ENCODE peak calls at places on chromosomes 16 and 17, in five cellular contexts. A is body of pancreas, B is AG09309, Y is tibial artery, J is WTC11. M is an unnamed sample.

GRCh38 chr17:80163315-80163714 is 6.5 kb upstream of the CARD14 start:
- DNase-seq in A (no peak), Y (no peak), B (no peak), J (no peak), M (no peak)

GRCh38 chr17:57281887-57282653 is 25.7 kb downstream of the MSI2 start:
- DNase-seq in Y (no peak), B (no peak), A (no peak), J (no peak), M (no peak)

GRCh38 chr17:54172654-54173316 is 350.1 kb downstream of the KIF2B start:
- DNase-seq in A (peak), J (peak), Y (no peak), B (no peak), M (no peak)

GRCh38 chr16:31333686-31334649 is 21.0 kb upstream of the ITGAX start:
- DNase-seq in B (no peak), Y (no peak), J (peak), A (peak), M (peak)

GRCh38 chr16:49801290-49801689 is 54.6 kb downstream of the ZNF423 start:
- DNase-seq in B (no peak), J (no peak), Y (no peak), A (no peak), M (no peak)

GRCh38 chr17:44128383-44128782 is 4.9 kb upstream of the HDAC5 start:
- DNase-seq in B (no peak), A (no peak), Y (no peak), J (no peak), M (no peak)

GRCh38 chr17:38730526-38731379 is 612 bp downstream of the CISD3 start:
- DNase-seq in B (no peak), J (peak), Y (peak), A (peak), M (no peak)

GRCh38 chr16:48409839-48410610 is 24.8 kb upstream of the SIAH1 start:
- DNase-seq in B (peak), J (no peak), A (peak), Y (no peak), M (no peak)

GRCh38 chr17:41965694-41966375 is 760 bp upstream of the CNP start:
- DNase-seq in Y (peak), J (peak), A (peak), B (no peak), M (peak)

GRCh38 chr16:27531186-27531585 is 18.5 kb downstream of the GTF3C1 start:
- DNase-seq in A (no peak), J (no peak), B (no peak), Y (no peak), M (no peak)

GRCh38 chr17:10772425-10773380 is 31.2 kb downstream of the TMEM238L start:
- DNase-seq in Y (no peak), B (no peak), J (peak), A (peak), M (no peak)

GRCh38 chr16:27223701-27224100 is 20.4 kb downstream of the KDM8 start:
- DNase-seq in J (no peak), B (no peak), Y (no peak), A (no peak), M (no peak)

GRCh38 chr16:19071811-19072777 is 4.7 kb downstream of the COQ7 start:
- DNase-seq in B (peak), J (peak), Y (no peak), A (peak), M (peak)

GRCh38 chr16:71439531-71439930 is 2.3 kb downstream of the TLE7 start:
- DNase-seq in Y (no peak), J (no peak), A (no peak), B (no peak), M (no peak)

GRCh38 chr17:20920813-20921199 is 122.0 kb downstream of the USP22 start:
- DNase-seq in A (no peak), Y (no peak), B (no peak), J (no peak), M (no peak)

GRCh38 chr17:57993471-57994365 is 5.7 kb upstream of the VEZF1 start:
- DNase-seq in Y (no peak), J (no peak), B (no peak), A (no peak), M (no peak)

GRCh38 chr16:69190598-69190997 is 3.6 kb downstream of the SNTB2 start:
- DNase-seq in B (no peak), J (no peak), A (no peak), Y (no peak), M (no peak)

GRCh38 chr16:35319536-35320192 is 1860.3 kb downstream of the TP53TG3F start:
- DNase-seq in J (no peak), Y (no peak), A (no peak), B (no peak), M (no peak)

GRCh38 chr17:33390479-33391027 is 97.5 kb upstream of the ASIC2 start:
- DNase-seq in Y (no peak), A (peak), B (no peak), J (no peak), M (no peak)

GRCh38 chr17:82350182-82351030 is 8.6 kb upstream of the TEX19 start:
- DNase-seq in J (peak), Y (no peak), A (no peak), B (no peak), M (peak)

GRCh38 chr16:24635900-24636610 is 93.4 kb upstream of the TNRC6A start:
- DNase-seq in Y (peak), B (peak), J (no peak), A (peak), M (no peak)

GRCh38 chr16:10868562-10869469 is 8.2 kb upstream of the CIITA start:
- DNase-seq in B (no peak), A (peak), Y (peak), J (no peak), M (peak)

GRCh38 chr17:14197582-14197981 is 39.1 kb downstream of the CDRT15 start:
- DNase-seq in Y (no peak), B (no peak), A (no peak), J (no peak), M (no peak)

GRCh38 chr17:79940381-79941087 is 95.1 kb downstream of the TBC1D16 start:
- DNase-seq in J (peak), A (no peak), B (no peak), Y (peak), M (no peak)

GRCh38 chr17:80618304-80618703 is 73.7 kb downstream of the RPTOR start:
- DNase-seq in Y (no peak), J (no peak), A (no peak), B (no peak), M (no peak)

GRCh38 chr16:57666353-57667068 is 1.6 kb upstream of the ADGRG3 start:
- DNase-seq in J (no peak), B (no peak), A (no peak), Y (no peak), M (no peak)

GRCh38 chr16:57668630-57669475 is 747 bp downstream of the ADGRG3 start:
- DNase-seq in B (no peak), Y (no peak), A (no peak), J (no peak), M (no peak)

GRCh38 chr16:57668259-57668563 is at the start of gene ADGRG3:
- DNase-seq in A (no peak), J (no peak), Y (no peak), B (no peak), M (no peak)

GRCh38 chr16:57667069-57667525 is 1.0 kb upstream of the ADGRG3 start:
- DNase-seq in B (no peak), J (no peak), A (no peak), Y (no peak), M (no peak)

DNA sequence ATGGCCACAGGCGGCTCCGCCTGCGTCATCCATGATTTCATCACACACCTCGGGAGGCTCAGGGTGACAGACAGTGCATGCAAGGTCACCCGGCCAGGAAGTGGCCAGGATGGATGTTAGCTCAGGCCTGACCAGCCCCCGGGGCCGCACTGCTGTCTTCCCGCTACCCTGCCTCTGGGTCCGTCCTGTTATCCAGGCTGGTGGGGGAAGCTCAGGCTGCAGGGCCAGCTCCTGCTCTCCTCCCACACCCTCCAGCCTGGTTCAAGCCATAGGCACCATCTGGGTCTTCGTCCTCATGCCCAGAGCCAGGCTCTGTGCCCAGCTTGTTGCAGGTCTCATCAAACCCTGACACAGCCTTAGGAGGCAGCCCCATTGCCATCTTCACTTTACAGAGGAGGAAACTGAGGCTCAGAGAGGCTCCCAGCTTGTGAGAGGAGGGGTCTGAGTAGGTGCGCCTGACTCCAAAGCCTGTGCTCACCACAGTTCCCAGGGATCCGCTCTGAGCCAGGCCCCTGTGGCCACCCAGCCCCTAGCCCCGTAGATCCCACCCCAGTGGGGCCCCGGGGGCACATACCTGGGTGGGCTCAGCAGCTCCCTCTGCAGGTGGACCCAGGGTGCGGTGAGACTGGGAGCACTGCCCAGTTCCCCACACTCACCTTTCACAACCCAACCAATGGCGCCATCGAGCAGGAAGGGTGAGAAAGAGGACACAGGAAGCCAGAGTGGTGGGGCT is 414 bp upstream of the ADGRG3 start:
- DNase-seq in A (peak), Y (no peak), J (peak), B (no peak), M (no peak)
- TF ChIP-seq CTCF in A (no peak), Y (no peak), J (peak), B (no peak), M (peak)

DNA sequence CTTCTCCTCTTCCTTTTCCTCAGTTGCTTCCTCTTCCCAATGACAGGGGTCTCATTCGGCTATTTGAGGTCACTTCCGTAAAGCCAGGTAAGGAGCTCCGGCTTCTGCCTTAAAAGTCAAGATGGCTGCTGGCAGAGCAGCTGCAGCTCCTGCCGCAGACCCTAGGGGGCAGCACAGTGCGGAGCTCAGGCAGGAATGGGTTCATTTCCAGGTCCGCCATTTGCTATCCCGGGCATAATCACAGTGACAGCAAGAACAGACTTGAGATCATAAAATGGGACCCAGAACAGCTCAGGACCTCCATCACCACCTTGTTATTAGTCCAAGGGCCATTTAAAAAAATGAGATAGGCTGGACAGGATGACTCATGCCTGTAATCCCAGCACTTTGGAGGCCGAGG is 199.5 kb downstream of the ZNF18 start:
- DNase-seq in J (peak), Y (no peak), B (no peak), A (no peak), M (no peak)
- TF ChIP-seq CTCF in J (no peak), Y (no peak), B (no peak), A (no peak), M (no peak)

GRCh38 chr17:73284906-73285602 is 23.4 kb upstream of the CPSF4L start:
- DNase-seq in J (no peak), A (no peak), B (no peak), Y (no peak), M (no peak)

GRCh38 chr17:73286863-73287296 is 24.9 kb downstream of the CDC42EP4 start:
- DNase-seq in A (peak), B (no peak), Y (peak), J (no peak), M (no peak)

GRCh38 chr17:73284339-73284738 is 22.7 kb upstream of the CPSF4L start:
- DNase-seq in A (no peak), J (no peak), B (no peak), Y (no peak), M (no peak)

GRCh38 chr17:73285916-73286862 is 24.5 kb upstream of the CPSF4L start:
- DNase-seq in A (no peak), B (no peak), Y (no peak), J (no peak), M (no peak)

GRCh38 chr17:73285603-73285908 is 23.9 kb upstream of the CPSF4L start:
- DNase-seq in J (no peak), Y (no peak), A (no peak), B (no peak), M (no peak)
- TF ChIP-seq CTCF in J (no peak), Y (no peak), A (no peak), B (no peak), M (no peak)

DNA sequence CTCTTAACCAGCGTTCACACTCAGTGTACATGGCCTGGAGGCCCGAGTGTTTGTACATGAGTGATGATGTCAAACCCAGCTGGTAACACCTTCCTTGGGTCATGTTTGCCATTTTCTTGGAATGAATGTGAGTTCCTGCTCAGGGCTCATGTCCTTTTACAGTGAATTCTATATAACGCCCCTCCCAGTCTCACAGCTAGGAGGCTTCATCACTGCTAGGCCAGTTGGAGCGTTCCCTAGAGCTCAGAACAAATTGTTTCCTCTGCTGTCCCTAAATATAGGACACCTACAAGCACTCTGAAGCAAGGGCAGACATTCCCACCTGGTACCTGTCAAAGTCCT is 5.5 kb downstream of the TIMM22 start:
- DNase-seq in J (no peak), Y (no peak), B (no peak), A (no peak), M (no peak)
- TF ChIP-seq CTCF in J (no peak), Y (no peak), B (no peak), A (no peak), M (no peak)

DNA sequence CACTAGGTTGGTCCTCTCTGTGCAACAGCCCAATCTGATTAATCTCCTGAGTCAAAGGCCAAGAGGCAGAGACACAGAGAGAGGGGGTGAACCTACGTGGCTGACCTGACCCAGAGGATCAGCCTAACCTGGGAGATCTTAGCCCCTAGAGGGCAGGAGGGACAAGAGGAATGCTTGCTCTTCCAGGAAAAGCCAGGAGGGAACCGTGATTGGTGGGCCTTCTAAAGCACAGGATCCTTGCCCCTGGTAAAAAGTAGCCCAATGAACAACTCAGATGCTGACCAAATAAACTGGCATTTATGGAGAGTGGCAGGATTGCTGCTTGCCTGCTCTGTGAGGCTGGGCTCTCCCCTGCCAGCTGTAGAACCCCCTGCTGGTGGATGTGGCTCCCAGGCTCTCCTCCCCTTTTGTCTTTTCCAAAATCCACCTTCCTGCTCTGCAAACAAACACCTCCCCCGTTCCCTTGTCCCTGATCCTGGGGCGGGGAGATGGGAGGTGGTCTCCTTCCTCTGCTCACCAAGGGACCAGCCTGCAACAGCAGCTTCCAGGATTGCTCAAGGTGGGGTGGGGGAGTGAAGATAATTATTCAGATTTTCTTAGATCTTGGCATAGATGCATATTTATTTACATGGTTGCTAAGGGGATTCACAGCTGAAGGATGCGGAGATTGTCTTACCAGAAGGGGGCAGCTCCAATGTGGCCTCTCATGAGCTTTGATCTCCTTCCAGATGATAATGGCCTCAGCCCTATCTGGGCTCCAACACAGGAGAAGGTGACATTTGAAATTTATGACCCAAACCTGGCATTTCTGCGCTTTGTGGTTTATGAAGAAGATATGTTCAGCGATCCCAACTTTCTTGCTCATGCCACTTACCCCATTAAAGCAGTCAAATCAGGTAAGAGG is 71.9 kb downstream of the SDR42E1 start:
- DNase-seq in Y (no peak), B (no peak), J (peak), A (no peak), M (no peak)
- TF ChIP-seq CTCF in Y (no peak), B (no peak), J (no peak), A (no peak), M (no peak)

GRCh38 chr16:73329363-73330306 is 281.7 kb upstream of the ZFHX3 start:
- DNase-seq in Y (no peak), A (peak), B (no peak), J (peak), M (no peak)
- TF ChIP-seq CTCF in Y (no peak), A (no peak), B (no peak), J (no peak), M (no peak)

M was measured in GM13977.